ENCODE peak calls at places on chromosome 1, in four cellular contexts. Y is stimulated activated CD4-positive, alpha-beta T cell treated with anti-CD3 and anti-CD28 coated beads, Interleukin-4, amount 100 ng/mL, for 48 hours; T is fibroblast of mammary gland; G is AG20443. M is an unnamed sample.

GRCh38 chr1:93770640-93771039 is 89.0 kb upstream of the BCAR3 start:
- DNase-seq in T (peak; percentile 24), Y (no peak), G (peak; percentile 29), M (no peak)

GRCh38 chr1:160637821-160638539 is 8.9 kb downstream of the SLAMF1 start:
- DNase-seq in G (no peak), Y (no peak), T (no peak), M (no peak)

GRCh38 chr1:9181176-9181906 is 52.4 kb upstream of the GPR157 start:
- DNase-seq in Y (peak; percentile 78), T (peak; percentile 70), G (peak; percentile 86), M (no peak)

GRCh38 chr1:109931189-109931672 is 20.6 kb downstream of the CSF1 start:
- DNase-seq in Y (no peak), T (peak; percentile 82), G (peak; percentile 84), M (no peak)

GRCh38 chr1:204493145-204493881 is 1.3 kb downstream of the PIK3C2B start:
- DNase-seq in Y (no peak), G (peak; percentile 83), T (peak; percentile 66), M (peak; percentile 60)

GRCh38 chr1:103461171-103462105 is 64.1 kb upstream of the RNPC3 start:
- DNase-seq in T (peak; percentile 36), G (peak; percentile 20), Y (no peak), M (peak; percentile 22)

GRCh38 chr1:96308314-96308713 is 413.3 kb upstream of the PTBP2 start:
- DNase-seq in G (no peak), Y (no peak), T (no peak), M (no peak)

GRCh38 chr1:90959352-90960206 is 62.3 kb downstream of the ZNF644 start:
- DNase-seq in G (no peak), Y (no peak), T (peak; percentile 35), M (no peak)

GRCh38 chr1:107187399-107187798 is 46.6 kb downstream of the NTNG1 start:
- DNase-seq in G (no peak), T (no peak), Y (no peak), M (no peak)

GRCh38 chr1:150609726-150610125 is 19.7 kb downstream of the ENSA start:
- DNase-seq in Y (no peak), T (peak; percentile 38), G (no peak), M (no peak)

GRCh38 chr1:62836856-62837540 is 53.1 kb downstream of the ATG4C start:
- DNase-seq in Y (no peak), G (no peak), T (no peak), M (no peak)

GRCh38 chr1:237146247-237146646 is 104.3 kb downstream of the RYR2 start:
- DNase-seq in Y (no peak), T (no peak), G (no peak), M (no peak)

GRCh38 chr1:12617511-12617900 is 504 bp downstream of the DHRS3 start:
- DNase-seq in G (no peak), T (no peak), Y (no peak), M (no peak)

M was measured in NCI-H1105.